ENCODE peak calls at places on chromosomes 5 and 9, in five cellular contexts. V, Z, W, P and S are unnamed samples.
A peak's percentile ranks its signal among the peaks of the same experiment; 100 is the strongest.

GRCh38 chr9:13274901-13275641 is 4.4 kb downstream of the MPDZ start:
- DNase-seq in V (no peak), W (no peak), Z (no peak), P (peak; percentile 63), S (no peak)

GRCh38 chr5:26833596-26833995 is 204.8 kb downstream of the CDH9 start:
- DNase-seq in W (peak; percentile 63), Z (no peak), V (no peak), P (peak; percentile 76), S (no peak)

GRCh38 chr9:18238752-18239151 is 235.2 kb upstream of the ADAMTSL1 start:
- DNase-seq in V (no peak), Z (no peak), W (peak; percentile 70), P (peak; percentile 64), S (no peak)

GRCh38 chr9:14538529-14538928 is 154.7 kb downstream of the ZDHHC21 start:
- DNase-seq in W (no peak), Z (no peak), P (no peak), V (no peak), S (no peak)

GRCh38 chr5:141623197-141623596 is 4.4 kb upstream of the DIAPH1 start:
- DNase-seq in Z (no peak), V (peak; percentile 20), W (no peak), P (peak; percentile 26), S (no peak)

GRCh38 chr5:111129938-111130337 is 37.8 kb downstream of the WDR36 start:
- DNase-seq in W (no peak), V (no peak), P (peak; percentile 67), Z (no peak), S (no peak)

GRCh38 chr5:82549263-82549662 is 271.1 kb upstream of the RPS23 start:
- DNase-seq in Z (no peak), W (peak; percentile 35), P (peak; percentile 12), V (no peak), S (no peak)

GRCh38 chr5:25448646-25449045 is 803.9 kb upstream of the CDH10 start:
- DNase-seq in W (no peak), Z (no peak), P (no peak), V (peak; percentile 27), S (peak; percentile 16)

GRCh38 chr9:132457508-132457907 is 47.5 kb downstream of the CFAP77 start:
- DNase-seq in Z (no peak), P (no peak), W (no peak), V (no peak), S (no peak)

GRCh38 chr5:93909356-93909755 is 168.0 kb upstream of the POU5F2 start:
- DNase-seq in V (peak; percentile 7), W (no peak), Z (no peak), P (peak; percentile 21), S (no peak)

GRCh38 chr5:173517648-173518047 is 98.8 kb downstream of the BOD1 start:
- DNase-seq in Z (no peak), P (no peak), W (no peak), V (peak; percentile 37), S (no peak)

GRCh38 chr9:38271666-38272241 is 120.7 kb upstream of the ALDH1B1 start:
- DNase-seq in Z (no peak), P (no peak), W (no peak), V (no peak), S (no peak)

GRCh38 chr9:112296929-112297328 is 36.5 kb downstream of the PTBP3 start:
- DNase-seq in Z (no peak), W (no peak), V (no peak), P (no peak), S (no peak)

GRCh38 chr9:374726-375125 is 160.1 kb downstream of the DOCK8 start:
- DNase-seq in V (no peak), P (no peak), Z (no peak), W (no peak), S (no peak)

GRCh38 chr5:86665984-86666760 is 48.4 kb downstream of the COX7C start:
- DNase-seq in P (no peak), W (no peak), V (no peak), Z (no peak), S (no peak)

GRCh38 chr5:164422400-164422799 is 917.0 kb downstream of the MAT2B start:
- DNase-seq in Z (no peak), W (peak; percentile 8), P (peak; percentile 43), V (peak; percentile 72), S (peak; percentile 45)

GRCh38 chr5:2147504-2148311 is 265.0 kb upstream of the IRX4 start:
- DNase-seq in W (no peak), V (no peak), P (no peak), Z (no peak), S (no peak)

GRCh38 chr5:88778736-88779135 is 104.2 kb downstream of the MEF2C start:
- DNase-seq in W (no peak), V (no peak), Z (no peak), P (no peak), S (no peak)

GRCh38 chr9:109868222-109868621 is 88.2 kb downstream of the PALM2AKAP2 start:
- DNase-seq in P (no peak), W (no peak), Z (no peak), V (peak; percentile 35), S (no peak)

GRCh38 chr5:15807861-15808260 is 307.9 kb downstream of the FBXL7 start:
- DNase-seq in W (peak; percentile 10), V (no peak), Z (no peak), P (peak; percentile 70), S (no peak)
- TF ChIP-seq CTCF in W (no peak), V (no peak), Z (peak; percentile 69), P (peak; percentile 40), S (no peak)

DNA sequence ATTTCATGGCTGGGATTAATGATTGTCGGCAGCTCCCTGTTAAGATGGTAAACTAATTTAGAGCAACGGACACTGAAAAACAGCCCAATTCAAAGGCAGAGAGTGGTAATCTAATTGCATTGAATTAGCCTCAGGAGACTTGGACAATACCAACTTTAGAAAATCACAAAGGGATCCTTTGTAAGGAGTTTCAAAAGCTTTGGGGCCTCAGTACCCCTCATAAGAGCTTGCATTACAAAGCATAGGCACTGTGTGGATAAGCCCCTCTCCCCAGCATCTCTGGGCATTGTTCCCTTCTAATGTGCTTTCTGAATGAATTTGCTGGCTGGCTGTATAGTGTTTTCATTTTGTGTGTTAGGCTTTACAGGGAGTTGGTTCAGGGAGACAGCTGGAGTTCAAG is 6.7 kb downstream of the GLRA1 start:
- DNase-seq in Z (no peak), V (peak; percentile 92), P (no peak), W (no peak), S (no peak)
- TF ChIP-seq CTCF in Z (no peak), V (no peak), P (no peak), W (no peak), S (no peak)

GRCh38 chr9:134858051-134858841 is 22.4 kb upstream of the FCN2 start:
- DNase-seq in Z (no peak), P (peak; percentile 41), W (peak; percentile 76), V (no peak), S (no peak)
- TF ChIP-seq CTCF in Z (no peak), P (peak; percentile 32), W (no peak), V (no peak), S (no peak)

GRCh38 chr9:115689331-115689730 is 464.3 kb upstream of the PAPPA start:
- DNase-seq in W (no peak), V (no peak), Z (no peak), P (no peak), S (no peak)

GRCh38 chr9:115691097-115691496 is 462.5 kb upstream of the PAPPA start:
- DNase-seq in Z (no peak), V (no peak), W (peak; percentile 96), P (peak; percentile 100), S (no peak)

GRCh38 chr9:115694991-115695390 is 458.6 kb upstream of the PAPPA start:
- DNase-seq in Z (no peak), W (peak; percentile 30), P (peak; percentile 63), V (no peak), S (no peak)

GRCh38 chr9:115691686-115692085 is 461.9 kb upstream of the PAPPA start:
- DNase-seq in P (peak; percentile 97), W (peak; percentile 89), V (no peak), Z (no peak), S (no peak)

DNA sequence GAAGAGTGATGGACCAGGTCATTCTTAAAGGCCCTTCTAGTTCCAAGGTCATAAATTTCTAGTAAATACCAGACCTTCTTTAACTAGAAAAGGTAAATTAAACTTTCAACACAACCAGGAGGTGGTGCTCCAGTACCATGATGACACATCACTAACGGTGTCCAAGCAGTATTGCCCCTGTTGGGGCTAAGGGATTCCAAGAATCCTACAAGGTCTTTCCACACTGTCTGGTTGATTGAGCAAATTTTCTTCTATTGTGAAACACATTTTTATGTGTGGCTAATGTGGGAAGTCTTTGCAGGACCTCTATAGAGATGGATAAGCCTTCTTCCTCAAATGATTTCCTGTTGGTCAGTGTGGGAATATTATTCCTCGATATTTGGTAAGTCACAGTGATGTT is 459.6 kb upstream of the PAPPA start:
- DNase-seq in V (peak; percentile 73), Z (no peak), P (peak; percentile 98), W (peak; percentile 95), S (peak; percentile 23)
- TF ChIP-seq CTCF in V (peak; percentile 63), Z (peak; percentile 87), P (peak; percentile 59), W (peak; percentile 51), S (no peak)

DNA sequence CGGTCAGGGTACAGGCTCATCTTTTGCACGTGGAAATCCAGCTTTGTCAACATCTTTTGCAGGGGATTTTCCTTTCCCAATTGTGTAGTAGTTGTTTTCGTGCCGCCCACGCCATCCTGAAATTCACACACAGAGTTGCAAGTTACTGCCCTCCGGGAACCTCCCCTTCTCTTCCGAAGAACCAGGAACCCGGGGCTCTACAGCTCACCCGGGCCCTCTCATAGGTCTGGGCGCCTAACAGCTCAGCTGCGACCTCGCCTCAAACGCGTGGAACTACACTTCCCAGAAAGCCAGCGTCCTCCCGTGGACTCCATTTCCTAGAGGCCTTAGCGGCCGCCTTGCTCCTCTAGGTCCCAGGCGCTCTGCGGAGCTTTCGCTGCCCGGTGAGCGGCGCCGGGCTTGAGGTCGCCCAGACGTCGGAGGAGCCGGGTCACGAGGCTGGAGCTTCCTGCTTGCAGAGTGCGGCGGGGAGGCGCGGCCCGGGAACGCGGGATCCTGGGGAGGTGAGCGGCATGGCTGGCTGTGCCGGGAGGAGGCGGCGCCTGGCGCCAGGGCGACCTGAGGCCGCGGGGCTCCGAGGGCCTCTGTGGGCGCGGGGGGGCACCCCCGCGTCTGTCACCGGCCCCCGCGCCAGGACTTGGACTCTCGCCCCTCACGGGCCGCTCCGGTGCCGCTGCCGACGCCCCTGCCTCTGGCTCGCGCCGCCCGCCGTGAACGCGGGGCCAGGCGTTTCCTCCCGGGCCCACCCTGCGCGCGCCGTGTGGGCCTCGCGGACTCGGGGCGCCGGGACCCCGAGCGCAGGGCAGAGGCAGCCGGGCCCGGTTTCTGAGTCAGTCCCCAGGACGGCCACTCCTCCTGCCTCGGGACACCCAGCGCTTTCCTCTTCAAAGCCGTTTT is at the start of gene ZNF354B:
- DNase-seq in W (peak; percentile 98), V (peak; percentile 96), P (peak; percentile 93), Z (peak; percentile 96), S (peak; percentile 82)
- TF ChIP-seq CTCF in W (peak; percentile 15), V (peak; percentile 13), P (no peak), Z (peak; percentile 49), S (no peak)

GRCh38 chr5:43973908-43974307 is 370.9 kb downstream of the NNT start:
- DNase-seq in W (no peak), P (no peak), V (no peak), Z (no peak), S (no peak)

DNA sequence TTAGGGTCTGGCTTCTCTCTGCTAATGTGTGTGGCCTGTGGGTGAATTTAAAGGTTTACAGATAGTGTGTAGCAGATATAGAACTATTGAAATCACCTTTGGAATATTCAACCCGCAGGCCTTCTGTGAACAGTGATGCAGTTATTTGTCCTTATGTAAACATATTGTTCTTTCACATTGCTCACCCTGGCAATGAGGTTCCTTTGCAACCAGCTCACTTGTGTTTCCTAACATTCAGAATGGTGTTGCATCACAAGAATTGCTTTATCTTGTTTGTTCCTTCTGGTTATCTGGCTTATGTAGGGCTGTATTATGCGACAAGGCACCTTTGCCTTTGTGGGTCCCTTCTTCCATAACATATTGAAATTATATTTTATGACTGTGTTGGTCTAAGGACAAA is 370.3 kb downstream of the NNT start:
- DNase-seq in P (peak; percentile 71), Z (no peak), V (no peak), W (peak; percentile 79), S (no peak)
- TF ChIP-seq CTCF in P (no peak), Z (no peak), V (no peak), W (no peak), S (no peak)